ENCODE peak calls at places on chromosome 13, in eight cellular contexts. F, J, K, Q, T, D, P and B are unnamed samples.

GRCh38 chr13:101523732-101524131 is 71.3 kb downstream of the ITGBL1 start:
- DNase-seq in F (no peak), J (no peak), K (no peak), Q (no peak), T (no peak), D (no peak), P (no peak), B (no peak)

GRCh38 chr13:100208596-100208995 is 119.7 kb downstream of the PCCA start:
- DNase-seq in F (no peak), J (no peak), K (no peak), Q (no peak), T (no peak), D (no peak), P (no peak), B (no peak)

GRCh38 chr13:75365724-75366173 is 116.2 kb downstream of the TBC1D4 start:
- DNase-seq in F (no peak), J (no peak), K (peak; percentile 1), Q (no peak), T (no peak), D (peak; percentile 19), P (no peak), B (no peak)

GRCh38 chr13:98687319-98687718 is 65.2 kb downstream of the SLC15A1 start:
- DNase-seq in F (no peak), J (no peak), K (no peak), Q (no peak), T (no peak), D (no peak), P (no peak), B (no peak)

GRCh38 chr13:47983070-47983469 is 18.0 kb downstream of the SUCLA2 start:
- DNase-seq in F (no peak), J (no peak), K (no peak), Q (no peak), T (no peak), D (no peak), P (no peak), B (no peak)

GRCh38 chr13:35984287-35984686 is 146.9 kb downstream of the DCLK1 start:
- DNase-seq in F (no peak), J (no peak), K (no peak), Q (no peak), T (no peak), D (no peak), P (no peak), B (no peak)

GRCh38 chr13:33230178-33230881 is 55.2 kb downstream of the STARD13 start:
- DNase-seq in F (no peak), J (no peak), K (no peak), Q (no peak), T (no peak), D (no peak), P (no peak), B (no peak)

GRCh38 chr13:37878496-37878895 is 8.9 kb upstream of the TRPC4 start:
- DNase-seq in F (no peak), J (no peak), K (no peak), Q (no peak), T (no peak), D (no peak), P (no peak), B (no peak)

GRCh38 chr13:50236898-50237318 is 221.7 kb downstream of the KCNRG start:
- DNase-seq in F (no peak), J (no peak), K (no peak), Q (no peak), T (no peak), D (no peak), P (no peak), B (no peak)

GRCh38 chr13:77113496-77113895 is 86.5 kb upstream of the FBXL3 start:
- DNase-seq in F (no peak), J (no peak), K (no peak), Q (no peak), T (no peak), D (no peak), P (no peak), B (no peak)

GRCh38 chr13:41007359-41008118 is 11.6 kb downstream of the ELF1 start:
- DNase-seq in F (no peak), J (no peak), K (no peak), Q (no peak), T (no peak), D (peak; percentile 85), P (no peak), B (no peak)

GRCh38 chr13:41006951-41007350 is 12.2 kb downstream of the ELF1 start:
- DNase-seq in F (no peak), J (no peak), K (no peak), Q (no peak), T (no peak), D (no peak), P (no peak), B (no peak)

GRCh38 chr13:41005709-41006108 is 13.4 kb downstream of the ELF1 start:
- DNase-seq in F (no peak), J (no peak), K (no peak), Q (no peak), T (no peak), D (no peak), P (no peak), B (no peak)

GRCh38 chr13:41006296-41006695 is 12.8 kb downstream of the ELF1 start:
- DNase-seq in F (no peak), J (no peak), K (no peak), Q (no peak), T (no peak), D (no peak), P (no peak), B (no peak)

GRCh38 chr13:41004875-41005693 is 14.0 kb downstream of the ELF1 start:
- DNase-seq in F (no peak), J (no peak), K (no peak), Q (no peak), T (no peak), D (peak; percentile 93), P (no peak), B (no peak)
- TF ChIP-seq POLR2A in F (no peak), J (no peak), K (no peak), Q (no peak), T (no peak), D (peak; percentile 25), P (no peak), B (no peak)

DNA sequence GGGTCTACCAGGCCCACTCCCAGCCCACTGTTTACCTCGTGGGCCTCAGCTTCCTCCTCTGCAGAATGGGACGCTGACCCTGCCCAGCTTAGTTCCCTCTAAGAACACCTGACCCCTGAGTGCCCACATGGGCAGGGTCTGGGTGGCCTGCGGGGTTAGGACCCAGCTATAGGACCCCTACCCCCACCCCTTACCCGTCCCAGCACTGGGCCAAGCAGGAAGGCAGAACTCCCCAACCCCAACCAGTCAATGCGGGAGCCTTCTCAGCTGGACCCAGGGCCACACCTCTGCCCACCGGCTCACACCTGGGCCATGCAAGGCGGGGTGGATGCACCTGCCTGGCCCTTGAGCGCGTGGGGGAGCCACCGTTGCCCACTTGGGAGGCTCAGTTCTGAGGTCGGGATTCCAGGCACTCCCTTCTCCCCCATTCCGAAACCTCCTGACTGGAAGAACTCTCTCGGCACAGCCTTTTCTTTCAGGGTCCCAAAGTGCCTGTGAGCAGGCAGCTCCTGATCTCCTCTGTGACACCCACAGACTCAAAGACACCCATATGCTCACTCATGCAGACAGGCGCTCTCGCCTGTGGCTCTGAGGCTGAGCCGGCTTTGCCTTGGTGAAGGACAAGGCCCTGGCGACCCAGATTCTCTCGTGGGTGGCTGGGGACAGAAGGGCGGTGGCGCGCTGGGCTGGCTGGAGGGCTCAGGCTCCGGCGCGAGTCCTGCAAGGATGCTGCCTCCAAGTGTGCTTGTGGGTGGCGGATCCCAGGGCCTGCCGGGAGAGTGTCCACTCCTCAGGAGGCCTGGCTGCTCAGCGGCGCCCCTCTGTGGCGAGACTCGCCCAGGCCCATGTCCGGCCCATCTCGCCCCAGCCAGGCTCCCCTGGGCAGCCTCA is 27.9 kb upstream of the PARP4 start:
- DNase-seq in F (no peak), J (no peak), K (peak; percentile 10), Q (no peak), T (no peak), D (peak; percentile 22), P (no peak), B (no peak)
- H3K4me3 ChIP-seq in F (no peak overlapping the region), J (no peak overlapping the region), K (no peak overlapping the region), Q (no peak overlapping the region), T (no peak overlapping the region), D (no peak overlapping the region), P (no peak overlapping the region), B (no peak overlapping the region)

GRCh38 chr13:114004416-114005205 is 30.7 kb upstream of the C13orf46 start:
- DNase-seq in F (no peak), J (no peak), K (no peak), Q (peak; percentile 83), T (no peak), D (no peak), P (no peak), B (peak; percentile 63)
- TF ChIP-seq POLR2A in F (no peak), J (no peak), K (no peak), Q (no peak), T (no peak), D (no peak), P (no peak), B (no peak)

GRCh38 chr13:85654227-85654626 is 145.0 kb downstream of the SLITRK6 start:
- DNase-seq in F (no peak), J (no peak), K (no peak), Q (no peak), T (no peak), D (no peak), P (no peak), B (no peak)
- H3K4me3 ChIP-seq in F (no peak overlapping the region), J (no peak overlapping the region), K (no peak overlapping the region), Q (no peak overlapping the region), T (no peak overlapping the region), D (no peak overlapping the region), P (no peak overlapping the region), B (no peak overlapping the region)

GRCh38 chr13:27259831-27260230 is 8.5 kb downstream of the RPL21 start:
- DNase-seq in F (no peak), J (no peak), K (no peak), Q (no peak), T (no peak), D (no peak), P (no peak), B (no peak)

GRCh38 chr13:27261376-27261775 is 9.3 kb upstream of the RASL11A start:
- DNase-seq in F (no peak), J (no peak), K (no peak), Q (no peak), T (no peak), D (no peak), P (no peak), B (no peak)

GRCh38 chr13:27257233-27257568 is 5.8 kb downstream of the RPL21 start:
- DNase-seq in F (no peak), J (no peak), K (no peak), Q (no peak), T (no peak), D (no peak), P (no peak), B (no peak)

GRCh38 chr13:27257648-27258253 is 6.4 kb downstream of the RPL21 start:
- DNase-seq in F (no peak), J (no peak), K (no peak), Q (no peak), T (no peak), D (no peak), P (no peak), B (no peak)

GRCh38 chr13:27258637-27259377 is 7.4 kb downstream of the RPL21 start:
- DNase-seq in F (no peak), J (no peak), K (no peak), Q (no peak), T (no peak), D (no peak), P (no peak), B (no peak)
- TF ChIP-seq POLR2A in F (no peak), J (no peak), K (no peak), Q (no peak), T (no peak), D (peak; percentile 11), P (no peak), B (no peak)